ENCODE peak calls at places on chromosome 9, in ten cellular contexts. J, Z, T, R, A, H, M, E, I and P are unnamed samples. For H3K4me1 and H3K9me3, the result is how much of the 10 kb centered on the place peaks cover.

GRCh38 chr9:77194423-77194822 is 17.1 kb downstream of the VPS13A start:
- DNase-seq in J (no peak), Z (no peak), T (no peak), R (no peak), A (no peak), H (no peak), M (no peak), E (no peak), I (no peak), P (peak)

GRCh38 chr9:78003730-78004129 is 27.9 kb downstream of the GNAQ start:
- DNase-seq in J (no peak), Z (no peak), T (no peak), R (no peak), A (no peak), H (no peak), M (no peak), E (no peak), I (no peak), P (no peak)

GRCh38 chr9:73689091-73689870 is 537.6 kb downstream of the ANXA1 start:
- DNase-seq in J (no peak), Z (no peak), T (no peak), R (no peak), A (no peak), H (no peak), M (no peak), E (no peak), I (no peak), P (no peak)

GRCh38 chr9:137348781-137349470 is 46.9 kb upstream of the NRARP start:
- DNase-seq in J (no peak), Z (no peak), T (no peak), R (no peak), A (no peak), H (no peak), M (no peak), E (no peak), I (no peak), P (no peak)

GRCh38 chr9:30243467-30243866 is 2141.0 kb upstream of the ACO1 start:
- DNase-seq in J (no peak), Z (no peak), T (no peak), R (no peak), A (no peak), H (no peak), M (no peak), E (no peak), I (no peak), P (no peak)

GRCh38 chr9:13109781-13110180 is 169.7 kb downstream of the MPDZ start:
- DNase-seq in J (no peak), Z (no peak), T (no peak), R (no peak), A (no peak), H (no peak), M (no peak), E (no peak), I (no peak), P (no peak)

GRCh38 chr9:37200572-37201005 is 80.2 kb downstream of the ZCCHC7 start:
- DNase-seq in J (no peak), Z (peak), T (no peak), R (no peak), A (no peak), H (no peak), M (no peak), E (no peak), I (no peak), P (no peak)

GRCh38 chr9:123725389-123725788 is 204.5 kb downstream of the DENND1A start:
- DNase-seq in J (no peak), Z (peak), T (peak), R (peak), A (no peak), H (no peak), M (no peak), E (peak), I (no peak), P (no peak)

GRCh38 chr9:136533775-136534157 is 12.1 kb downstream of the NOTCH1 start:
- DNase-seq in J (no peak), Z (no peak), T (no peak), R (no peak), A (no peak), H (no peak), M (no peak), E (no peak), I (no peak), P (no peak)

GRCh38 chr9:33105939-33106338 is 29.5 kb upstream of the SMU1 start:
- DNase-seq in J (no peak), Z (peak), T (no peak), R (no peak), A (no peak), H (no peak), M (no peak), E (no peak), I (no peak), P (no peak)

GRCh38 chr9:34256104-34256503 is 73.0 kb downstream of the KIF24 start:
- DNase-seq in J (no peak), Z (no peak), T (peak), R (peak), A (no peak), H (no peak), M (no peak), E (peak), I (no peak), P (peak)

GRCh38 chr9:91346644-91347043 is 15.1 kb downstream of the AUH start:
- DNase-seq in J (no peak), Z (peak), T (no peak), R (no peak), A (no peak), H (no peak), M (no peak), E (no peak), I (no peak), P (no peak)

GRCh38 chr9:4592886-4593285 is 69.2 kb upstream of the PLPP6 start:
- DNase-seq in J (no peak), Z (no peak), T (no peak), R (no peak), A (no peak), H (no peak), M (no peak), E (no peak), I (no peak), P (no peak)

GRCh38 chr9:130421802-130422276 is 22.9 kb upstream of the ASS1 start:
- DNase-seq in J (no peak), Z (peak), T (no peak), R (peak), A (no peak), H (peak), M (no peak), E (peak), I (peak), P (peak)

DNA sequence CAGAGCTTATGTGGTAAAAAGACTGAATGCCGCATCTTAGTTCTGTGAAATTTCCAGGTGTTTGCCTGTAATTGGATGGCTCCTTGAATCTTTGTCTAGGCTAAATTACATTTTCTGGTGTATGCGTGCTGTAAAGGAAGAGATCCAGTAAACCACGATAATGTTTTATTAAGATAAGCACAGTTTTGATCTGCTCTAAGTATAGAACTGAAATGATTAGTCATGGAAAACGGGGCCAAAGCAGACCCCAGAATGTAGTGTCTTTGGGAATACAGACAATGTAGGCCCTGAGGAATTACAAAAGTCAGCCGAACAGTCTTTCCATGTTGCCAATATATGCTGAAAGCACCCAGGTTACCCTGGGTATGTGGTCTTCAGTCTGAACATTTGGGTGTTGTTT is 257.3 kb downstream of the FANCC start:
- DNase-seq in J (no peak), Z (no peak), T (no peak), R (no peak), A (no peak), H (no peak), M (no peak), E (no peak), I (no peak), P (no peak)
- H3K4me3 ChIP-seq in J (no peak), Z (no peak), T (no peak), R (no peak), A (no peak), H (no peak), M (no peak), E (no peak), I (no peak), P (no peak)

GRCh38 chr9:134440636-134441226 is 114.5 kb downstream of the RXRA start:
- DNase-seq in J (no peak), Z (no peak), T (no peak), R (no peak), A (no peak), H (no peak), M (no peak), E (no peak), I (no peak), P (no peak)
- H3K4me1 ChIP-seq in J (under half), Z (under half), T (half or more), R (under half), A (under half), H (under half), M (under half), E (under half), I (half or more), P (under half)

GRCh38 chr9:122723690-122724089 is at the start of gene OR1L4:
- DNase-seq in J (no peak), Z (no peak), T (no peak), R (no peak), A (no peak), H (no peak), M (no peak), E (no peak), I (no peak), P (no peak)
- H3K9me3 ChIP-seq in J (under half), Z (half or more), T (under half), R (under half), A (under half), H (under half), M (under half), E (under half), I (under half), P (under half)

GRCh38 chr9:128007566-128008138 is 26.9 kb upstream of the EEIG1 start:
- DNase-seq in J (no peak), Z (peak), T (peak), R (peak), A (no peak), H (no peak), M (no peak), E (no peak), I (no peak), P (peak)
- H3K4me3 ChIP-seq in J (no peak), Z (no peak), T (no peak), R (no peak), A (no peak), H (no peak), M (no peak), E (no peak), I (no peak), P (no peak)

GRCh38 chr9:110940949-110941557 is 97.2 kb downstream of the LPAR1 start:
- DNase-seq in J (no peak), Z (no peak), T (no peak), R (no peak), A (no peak), H (no peak), M (no peak), E (no peak), I (no peak), P (no peak)

GRCh38 chr9:110936719-110937452 is 101.4 kb downstream of the LPAR1 start:
- DNase-seq in J (no peak), Z (peak), T (no peak), R (no peak), A (no peak), H (no peak), M (no peak), E (no peak), I (no peak), P (no peak)

GRCh38 chr9:110939573-110939972 is 98.7 kb downstream of the LPAR1 start:
- DNase-seq in J (no peak), Z (no peak), T (no peak), R (no peak), A (no peak), H (no peak), M (no peak), E (no peak), I (no peak), P (no peak)

GRCh38 chr9:110936252-110936651 is 102.0 kb downstream of the LPAR1 start:
- DNase-seq in J (no peak), Z (no peak), T (no peak), R (no peak), A (no peak), H (no peak), M (no peak), E (no peak), I (no peak), P (no peak)

DNA sequence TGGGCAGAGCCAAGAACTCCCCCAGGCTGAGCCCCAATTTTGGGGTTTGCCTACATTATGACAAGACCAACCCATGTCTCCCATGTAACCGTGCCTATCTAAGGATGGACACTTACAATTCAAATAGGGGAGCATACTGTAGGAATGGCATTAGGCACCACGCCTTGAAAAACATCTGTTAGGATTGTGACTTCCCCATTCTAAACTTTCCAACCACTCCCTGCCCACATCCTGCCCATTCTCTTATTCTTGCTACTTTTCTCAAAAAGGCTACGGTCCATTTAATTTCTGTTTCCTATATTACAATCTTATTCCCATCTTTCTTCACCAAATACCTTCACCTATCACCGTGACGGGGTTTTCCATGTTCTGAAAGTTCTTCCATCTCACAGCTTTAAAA is 99.2 kb downstream of the LPAR1 start:
- DNase-seq in J (no peak), Z (no peak), T (no peak), R (no peak), A (no peak), H (no peak), M (no peak), E (no peak), I (no peak), P (no peak)
- H3K4me1 ChIP-seq in J (under half), Z (half or more), T (under half), R (under half), A (under half), H (under half), M (under half), E (under half), I (under half), P (under half)

DNA sequence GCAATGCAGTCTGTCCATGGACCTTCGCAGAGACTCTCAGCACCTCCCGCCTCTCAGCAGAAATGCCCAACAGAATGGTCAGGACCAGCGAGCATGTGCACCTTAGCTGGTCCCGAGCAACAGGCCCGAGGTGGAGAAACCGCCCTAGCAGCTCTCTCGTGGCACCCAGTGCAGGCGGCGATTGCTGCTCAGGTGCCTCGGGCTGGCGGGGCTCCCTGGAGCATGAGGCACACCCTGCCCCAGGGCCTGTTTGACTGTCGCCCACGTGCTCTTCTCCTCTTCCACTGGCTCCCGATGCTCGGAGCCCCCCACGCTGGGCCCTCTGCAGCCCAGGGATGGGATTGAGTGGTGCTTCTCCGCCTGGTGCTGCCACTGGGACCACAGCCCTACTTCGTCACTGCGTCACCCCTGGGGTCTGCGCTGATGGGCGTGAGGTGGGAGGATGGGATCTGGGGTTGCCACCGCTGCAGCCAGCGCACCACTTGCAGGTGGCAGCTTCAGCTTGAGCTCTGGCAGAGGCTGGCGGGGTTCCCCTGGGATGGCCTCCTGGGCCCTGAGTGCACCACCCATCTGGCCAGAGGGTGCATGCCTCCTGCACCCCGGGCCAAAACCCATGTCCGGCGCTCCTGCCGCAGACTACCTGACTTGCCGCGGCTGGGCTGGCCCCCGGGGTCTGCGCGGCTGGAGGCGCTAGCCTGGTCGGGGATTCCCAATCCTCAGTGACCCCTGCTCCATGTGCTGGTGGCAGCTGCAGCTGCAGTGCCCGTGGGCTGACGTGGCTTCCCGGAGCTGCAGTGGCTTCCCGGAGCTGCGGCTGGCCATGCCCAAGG is 244.2 kb downstream of the FOXD4L6 start:
- DNase-seq in J (no peak), Z (no peak), T (peak), R (peak), A (no peak), H (peak), M (no peak), E (no peak), I (peak), P (no peak)
- H3K9me3 ChIP-seq in J (under half), Z (half or more), T (half or more), R (under half), A (under half), H (under half), M (half or more), E (under half), I (under half), P (under half)

GRCh38 chr9:131545003-131545785 is at the start of gene PRRT1B:
- DNase-seq in J (no peak), Z (no peak), T (no peak), R (peak), A (no peak), H (no peak), M (peak), E (no peak), I (no peak), P (no peak)
- H3K4me3 ChIP-seq in J (no peak), Z (no peak), T (peak), R (peak), A (no peak), H (no peak), M (peak), E (no peak), I (no peak), P (peak)